ENCODE peak calls at places on chromosomes 7 and 10, in four cellular contexts. J, G, N and V are unnamed samples.

GRCh38 chr10:95341716-95342130 is 50.9 kb upstream of the PDLIM1 start:
- DNase-seq in J (no peak), G (peak), N (no peak), V (peak)

GRCh38 chr7:152862842-152863241 is 103.3 kb downstream of the ACTR3B start:
- DNase-seq in J (no peak), G (no peak), N (no peak), V (no peak)

GRCh38 chr10:88707429-88708110 is 1.5 kb downstream of the LIPK start:
- DNase-seq in J (no peak), G (peak), N (no peak), V (no peak)

GRCh38 chr10:62632071-62632809 is 172.3 kb upstream of the ADO start:
- DNase-seq in J (peak), G (no peak), N (peak), V (no peak)

GRCh38 chr10:71816421-71816851 is 34.6 kb downstream of the PSAP start:
- DNase-seq in J (no peak), G (no peak), N (no peak), V (no peak)

GRCh38 chr10:23405540-23405939 is 33.3 kb upstream of the OTUD1 start:
- DNase-seq in J (no peak), G (no peak), N (no peak), V (peak)

GRCh38 chr10:95545981-95546380 is 15.2 kb downstream of the SORBS1 start:
- DNase-seq in J (no peak), G (no peak), N (no peak), V (no peak)

GRCh38 chr7:90238583-90238982 is 6.4 kb upstream of the CFAP69 start:
- DNase-seq in J (no peak), G (no peak), N (no peak), V (no peak)

GRCh38 chr10:102309236-102309635 is 63.9 kb downstream of the GBF1 start:
- DNase-seq in J (no peak), G (no peak), N (no peak), V (no peak)

GRCh38 chr7:98802088-98802780 is 67.6 kb downstream of the TMEM130 start:
- DNase-seq in J (peak), G (no peak), N (no peak), V (peak)

GRCh38 chr10:88553116-88553752 is 29.9 kb downstream of the RNLS start:
- DNase-seq in J (no peak), G (peak), N (peak), V (peak)

GRCh38 chr10:112991888-112992491 is 41.9 kb downstream of the TCF7L2 start:
- DNase-seq in J (no peak), G (no peak), N (no peak), V (no peak)

GRCh38 chr10:30437039-30437781 is 3.2 kb downstream of the MAP3K8 start:
- DNase-seq in J (no peak), G (no peak), N (no peak), V (no peak)

GRCh38 chr10:100683545-100684127 is 61.7 kb upstream of the PAX2 start:
- DNase-seq in J (no peak), G (no peak), N (no peak), V (no peak)

GRCh38 chr7:132933076-132933466 is 148.8 kb downstream of the CHCHD3 start:
- DNase-seq in J (no peak), G (peak), N (no peak), V (peak)

GRCh38 chr10:90919683-90920574 is 958 bp downstream of the ANKRD1 start:
- DNase-seq in J (no peak), G (no peak), N (no peak), V (no peak)

GRCh38 chr10:76150886-76151288 is 719.5 kb downstream of the LRMDA start:
- DNase-seq in J (no peak), G (no peak), N (no peak), V (no peak)

GRCh38 chr10:23186697-23187096 is 5.4 kb upstream of the PTF1A start:
- DNase-seq in J (no peak), G (no peak), N (no peak), V (no peak)

GRCh38 chr7:30225863-30226361 is 58.5 kb upstream of the ZNRF2 start:
- DNase-seq in J (peak), G (no peak), N (no peak), V (no peak)

GRCh38 chr7:115678049-115678982 is 352.2 kb downstream of the TFEC start:
- DNase-seq in J (no peak), G (peak), N (no peak), V (no peak)

GRCh38 chr10:96281444-96282029 is 10.2 kb upstream of the BLNK start:
- DNase-seq in J (no peak), G (no peak), N (no peak), V (no peak)

GRCh38 chr10:74234569-74234968 is 83.5 kb downstream of the ADK start:
- DNase-seq in J (no peak), G (no peak), N (no peak), V (no peak)

GRCh38 chr7:28890137-28890536 is 68.0 kb downstream of the TRIL start:
- DNase-seq in J (no peak), G (no peak), N (no peak), V (no peak)

GRCh38 chr7:50068850-50069551 is 24.0 kb downstream of the ZPBP start:
- DNase-seq in J (peak), G (no peak), N (no peak), V (no peak)

GRCh38 chr7:94064541-94065191 is 60.5 kb upstream of the BET1 start:
- DNase-seq in J (peak), G (no peak), N (no peak), V (no peak)

GRCh38 chr10:75408911-75409885 is 7.6 kb upstream of the ZNF503 start:
- DNase-seq in J (peak), G (no peak), N (no peak), V (no peak)

GRCh38 chr10:14820775-14821154 is 17.1 kb downstream of the CDNF start:
- DNase-seq in J (no peak), G (no peak), N (no peak), V (no peak)

GRCh38 chr10:25498645-25499044 is 323.8 kb downstream of the GPR158 start:
- DNase-seq in J (no peak), G (no peak), N (no peak), V (no peak)

GRCh38 chr7:50461695-50462094 is 11.5 kb upstream of the FIGNL1 start:
- DNase-seq in J (no peak), G (no peak), N (no peak), V (no peak)

GRCh38 chr7:106840342-106840741 is 24.7 kb upstream of the PIK3CG start:
- DNase-seq in J (no peak), G (peak), N (no peak), V (peak)

GRCh38 chr10:23172846-23173548 is 19.1 kb upstream of the PTF1A start:
- DNase-seq in J (peak), G (no peak), N (no peak), V (no peak)

GRCh38 chr10:132387723-132388210 is 9.2 kb upstream of the PWWP2B start:
- DNase-seq in J (peak), G (no peak), N (peak), V (no peak)

GRCh38 chr7:71408276-71408675 is 276.3 kb downstream of the GALNT17 start:
- DNase-seq in J (no peak), G (no peak), N (no peak), V (no peak)

GRCh38 chr7:31408120-31408729 is 67.7 kb upstream of the NEUROD6 start:
- DNase-seq in J (peak), G (no peak), N (no peak), V (peak)

GRCh38 chr7:111290982-111291381 is 200.1 kb downstream of the LRRN3 start:
- DNase-seq in J (no peak), G (no peak), N (no peak), V (no peak)

GRCh38 chr7:56009695-56010094 is 41.5 kb downstream of the PSPH start:
- DNase-seq in J (peak), G (no peak), N (no peak), V (no peak)

GRCh38 chr7:151894131-151895007 is 17.5 kb upstream of the PRKAG2 start:
- DNase-seq in J (no peak), G (no peak), N (no peak), V (no peak)

GRCh38 chr10:22437620-22438588 is 92.6 kb downstream of the SPAG6 start:
- DNase-seq in J (peak), G (no peak), N (peak), V (no peak)

GRCh38 chr10:26737730-26738129 is 40.2 kb downstream of the PDSS1 start:
- DNase-seq in J (no peak), G (no peak), N (no peak), V (no peak)